ENCODE peak calls at places on chromosomes 3 and 15, in ten cellular contexts. C, K, Z, H, O, V, W, N, F and A are unnamed samples. For H3K9me3, the result is how much of the 10 kb centered on the place peaks cover.

GRCh38 chr15:64461577-64462162 is 1.3 kb downstream of the ZNF609 start:
- DNase-seq in C (no peak), K (no peak), Z (no peak), H (no peak), O (peak), V (no peak), W (peak), N (no peak), F (no peak), A (no peak)

GRCh38 chr3:49882182-49882581 is 12.5 kb upstream of the CAMKV start:
- DNase-seq in C (no peak), K (no peak), Z (no peak), H (no peak), O (no peak), V (no peak), W (no peak), N (no peak), F (no peak), A (no peak)

GRCh38 chr3:157151627-157152026 is 8.3 kb downstream of the CCNL1 start:
- DNase-seq in C (no peak), K (no peak), Z (no peak), H (no peak), O (no peak), V (no peak), W (no peak), N (no peak), F (no peak), A (no peak)

GRCh38 chr3:56053727-56054126 is 414.5 kb downstream of the ERC2 start:
- DNase-seq in C (no peak), K (no peak), Z (no peak), H (no peak), O (no peak), V (no peak), W (no peak), N (no peak), F (no peak), A (no peak)

GRCh38 chr3:8733332-8734094 is at the start of gene CAV3:
- DNase-seq in C (no peak), K (no peak), Z (peak), H (no peak), O (no peak), V (no peak), W (no peak), N (no peak), F (no peak), A (no peak)

GRCh38 chr15:49242820-49243219 is 72.8 kb downstream of the GALK2 start:
- DNase-seq in C (no peak), K (no peak), Z (peak), H (no peak), O (no peak), V (no peak), W (no peak), N (no peak), F (no peak), A (no peak)

GRCh38 chr15:98800437-98801233 is 152.3 kb downstream of the IGF1R start:
- DNase-seq in C (no peak), K (no peak), Z (peak), H (no peak), O (peak), V (no peak), W (peak), N (no peak), F (no peak), A (no peak)

GRCh38 chr3:173893066-173893465 is 495.5 kb downstream of the NLGN1 start:
- DNase-seq in C (no peak), K (no peak), Z (no peak), H (no peak), O (no peak), V (no peak), W (no peak), N (no peak), F (no peak), A (no peak)

GRCh38 chr3:30696901-30697300 is 90.5 kb downstream of the TGFBR2 start:
- DNase-seq in C (no peak), K (no peak), Z (no peak), H (no peak), O (no peak), V (no peak), W (no peak), N (no peak), F (no peak), A (no peak)

GRCh38 chr3:15333099-15333956 is 942 bp upstream of the SH3BP5 start:
- DNase-seq in C (no peak), K (no peak), Z (no peak), H (peak), O (no peak), V (no peak), W (no peak), N (no peak), F (no peak), A (no peak)

GRCh38 chr15:46955576-46955975 is 761.7 kb upstream of the SEMA6D start:
- DNase-seq in C (no peak), K (no peak), Z (no peak), H (no peak), O (no peak), V (no peak), W (no peak), N (no peak), F (no peak), A (no peak)

GRCh38 chr15:50543556-50543955 is 2.9 kb downstream of the USP50 start:
- DNase-seq in C (no peak), K (no peak), Z (no peak), H (no peak), O (no peak), V (no peak), W (no peak), N (no peak), F (no peak), A (no peak)

GRCh38 chr15:84752700-84753099 is 4.3 kb downstream of the ZNF592 start:
- DNase-seq in C (no peak), K (no peak), Z (no peak), H (no peak), O (no peak), V (no peak), W (no peak), N (no peak), F (no peak), A (no peak)

GRCh38 chr3:21647961-21648360 is 103.0 kb downstream of the ZNF385D start:
- DNase-seq in C (no peak), K (no peak), Z (no peak), H (no peak), O (no peak), V (no peak), W (no peak), N (no peak), F (no peak), A (no peak)

GRCh38 chr3:164851204-164851603 is 227.1 kb downstream of the SI start:
- DNase-seq in C (no peak), K (no peak), Z (no peak), H (no peak), O (no peak), V (no peak), W (no peak), N (no peak), F (no peak), A (no peak)

GRCh38 chr3:194387926-194388418 is 11.1 kb downstream of the GP5 start:
- DNase-seq in C (no peak), K (peak), Z (no peak), H (no peak), O (no peak), V (no peak), W (no peak), N (no peak), F (no peak), A (no peak)

GRCh38 chr15:60087561-60087960 is 83.5 kb downstream of the FOXB1 start:
- DNase-seq in C (no peak), K (no peak), Z (no peak), H (no peak), O (no peak), V (no peak), W (no peak), N (no peak), F (no peak), A (no peak)

GRCh38 chr3:70383360-70383831 is 71.0 kb upstream of the MDFIC2 start:
- DNase-seq in C (no peak), K (no peak), Z (no peak), H (peak), O (no peak), V (no peak), W (no peak), N (no peak), F (no peak), A (no peak)

GRCh38 chr15:101710806-101711205 is 13.5 kb downstream of the TARS3 start:
- DNase-seq in C (no peak), K (no peak), Z (no peak), H (no peak), O (no peak), V (no peak), W (no peak), N (no peak), F (no peak), A (no peak)

GRCh38 chr15:89430530-89431341 is 65.6 kb downstream of the RHCG start:
- DNase-seq in C (peak), K (peak), Z (peak), H (peak), O (peak), V (peak), W (peak), N (peak), F (peak), A (peak)

GRCh38 chr3:178112134-178112533 is 424.1 kb upstream of the KCNMB2 start:
- DNase-seq in C (no peak), K (no peak), Z (no peak), H (no peak), O (no peak), V (no peak), W (peak), N (no peak), F (no peak), A (no peak)

GRCh38 chr15:44790215-44790614 is 53.9 kb downstream of the TRIM69 start:
- DNase-seq in C (no peak), K (no peak), Z (no peak), H (no peak), O (no peak), V (no peak), W (no peak), N (no peak), F (no peak), A (no peak)

GRCh38 chr3:178823140-178823539 is 248.5 kb downstream of the ZMAT3 start:
- DNase-seq in C (no peak), K (no peak), Z (no peak), H (no peak), O (no peak), V (no peak), W (no peak), N (no peak), F (no peak), A (no peak)

GRCh38 chr3:108090066-108090700 is 648 bp downstream of the CD47 start:
- DNase-seq in C (no peak), K (peak), Z (no peak), H (peak), O (peak), V (peak), W (peak), N (peak), F (no peak), A (peak)

GRCh38 chr3:108093021-108093420 is 2.2 kb upstream of the CD47 start:
- DNase-seq in C (no peak), K (no peak), Z (no peak), H (no peak), O (no peak), V (no peak), W (no peak), N (no peak), F (no peak), A (no peak)

GRCh38 chr3:108090701-108091497 is at the start of gene CD47:
- DNase-seq in C (peak), K (peak), Z (peak), H (peak), O (peak), V (peak), W (peak), N (peak), F (peak), A (peak)

GRCh38 chr3:108092556-108092955 is 1.7 kb upstream of the CD47 start:
- DNase-seq in C (no peak), K (no peak), Z (no peak), H (no peak), O (no peak), V (no peak), W (no peak), N (no peak), F (no peak), A (no peak)

GRCh38 chr3:108091498-108092259 is 848 bp upstream of the CD47 start:
- DNase-seq in C (no peak), K (no peak), Z (no peak), H (peak), O (peak), V (peak), W (no peak), N (no peak), F (peak), A (peak)
- TF ChIP-seq CTCF in C (no peak), K (no peak), Z (no peak), H (no peak), O (no peak), V (peak), W (no peak), N (no peak), F (no peak), A (no peak)

GRCh38 chr3:7289113-7289512 is 428.2 kb downstream of the GRM7 start:
- DNase-seq in C (no peak), K (no peak), Z (no peak), H (no peak), O (no peak), V (no peak), W (no peak), N (no peak), F (no peak), A (no peak)

GRCh38 chr3:7288133-7288532 is 427.2 kb downstream of the GRM7 start:
- DNase-seq in C (no peak), K (no peak), Z (no peak), H (no peak), O (no peak), V (no peak), W (no peak), N (no peak), F (no peak), A (no peak)

GRCh38 chr3:7290062-7290825 is 429.3 kb downstream of the GRM7 start:
- DNase-seq in C (no peak), K (no peak), Z (no peak), H (no peak), O (no peak), V (no peak), W (no peak), N (no peak), F (no peak), A (no peak)

GRCh38 chr3:7292362-7292761 is 431.4 kb downstream of the GRM7 start:
- DNase-seq in C (no peak), K (no peak), Z (no peak), H (no peak), O (no peak), V (no peak), W (no peak), N (no peak), F (no peak), A (no peak)

DNA sequence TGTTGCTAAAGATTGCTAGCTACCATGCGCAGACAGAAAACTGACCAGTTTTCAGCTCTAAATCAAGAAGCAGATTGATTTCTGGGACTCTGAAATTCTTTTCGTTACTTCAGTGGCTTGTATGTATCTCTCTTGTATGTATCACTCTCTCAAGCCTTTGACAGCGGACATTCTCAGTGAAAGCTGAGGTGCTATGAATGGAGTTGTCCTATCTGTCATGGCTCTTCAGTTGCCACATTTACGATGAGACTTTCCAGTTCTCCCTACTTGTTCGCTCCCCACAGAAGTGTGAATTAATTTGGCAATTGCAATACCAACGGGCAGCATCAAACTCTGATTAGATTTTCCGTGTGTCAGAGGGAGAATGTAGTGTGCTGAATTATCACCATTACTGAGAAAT is 432.4 kb downstream of the GRM7 start:
- DNase-seq in C (no peak), K (no peak), Z (no peak), H (no peak), O (no peak), V (no peak), W (no peak), N (no peak), F (no peak), A (no peak)
- H3K9me3 ChIP-seq in C (under half), K (under half), Z (under half), H (under half), O (under half), V (under half), W (under half), N (under half), F (under half), A (under half)

GRCh38 chr15:94154255-94154654 is 77.1 kb upstream of the MCTP2 start:
- DNase-seq in C (no peak), K (no peak), Z (no peak), H (no peak), O (no peak), V (no peak), W (no peak), N (no peak), F (no peak), A (no peak)
- TF ChIP-seq CTCF in C (no peak), K (no peak), Z (no peak), H (no peak), O (peak), V (no peak), W (peak), N (no peak), F (no peak), A (no peak)

GRCh38 chr15:20352241-20353200 is 189.1 kb downstream of the GOLGA6L6 start:
- DNase-seq in C (peak), K (peak), Z (peak), H (peak), O (no peak), V (peak), W (no peak), N (peak), F (peak), A (peak)

GRCh38 chr15:20348900-20349773 is 192.5 kb downstream of the GOLGA6L6 start:
- DNase-seq in C (peak), K (peak), Z (peak), H (peak), O (no peak), V (peak), W (no peak), N (no peak), F (peak), A (peak)

GRCh38 chr15:20351448-20351961 is 190.1 kb downstream of the GOLGA6L6 start:
- DNase-seq in C (peak), K (peak), Z (peak), H (peak), O (no peak), V (peak), W (no peak), N (peak), F (peak), A (peak)

GRCh38 chr15:20348291-20348899 is 193.2 kb downstream of the GOLGA6L6 start:
- DNase-seq in C (no peak), K (no peak), Z (no peak), H (peak), O (no peak), V (no peak), W (no peak), N (no peak), F (peak), A (no peak)

DNA sequence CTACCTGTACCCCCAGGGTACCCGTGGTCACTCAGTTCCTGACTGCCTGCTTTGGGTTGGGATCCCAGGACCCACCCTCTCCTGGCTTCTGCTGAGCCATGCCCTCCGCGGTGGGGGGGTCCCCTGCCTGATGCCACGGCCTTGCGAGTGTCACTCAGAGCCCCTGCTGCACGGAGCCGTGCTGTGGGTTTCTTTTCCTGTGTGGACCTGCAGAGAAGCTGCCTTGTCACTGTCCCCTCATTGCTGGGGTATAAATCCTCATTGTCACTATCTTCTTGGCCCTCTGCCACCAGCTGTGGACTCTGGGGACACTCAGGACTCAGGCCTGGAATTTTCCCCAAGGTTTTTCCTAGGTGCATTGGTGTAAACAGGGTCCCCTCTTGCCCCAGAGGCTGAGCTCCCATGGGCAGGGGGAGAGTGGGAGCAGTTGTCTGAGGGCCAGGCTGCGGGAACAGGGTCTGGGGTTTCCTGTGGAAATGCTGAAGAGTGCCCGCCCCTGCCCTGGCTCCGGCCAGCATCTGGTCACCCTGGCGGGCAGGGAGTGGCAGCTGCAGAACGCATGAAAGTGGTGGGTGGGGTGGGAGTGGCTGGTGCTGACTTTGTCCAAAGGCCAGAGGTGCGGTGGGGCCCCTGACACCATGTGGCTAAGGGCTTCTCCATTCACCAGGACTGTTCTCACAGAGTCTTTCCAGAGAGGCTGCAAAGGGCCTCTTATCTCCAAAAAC is 191.7 kb downstream of the GOLGA6L6 start:
- DNase-seq in C (peak), K (peak), Z (peak), H (peak), O (no peak), V (peak), W (no peak), N (peak), F (peak), A (peak)
- H3K9me3 ChIP-seq in C (under half), K (under half), Z (under half), H (under half), O (half or more), V (under half), W (half or more), N (under half), F (under half), A (under half)